ENCODE peak calls at places on chromosomes 11 and 22, in ten cellular contexts. R is WTC11, L is brain microvascular endothelial cell, I is tibial artery, Q is lower lobe of right lung, N is colonic mucosa, J is bronchial epithelial cell, O is psoas muscle, U is Caco-2, C is tibial nerve. P is an unnamed sample.
A peak's percentile ranks its signal among the peaks of the same experiment; 100 is the strongest.

GRCh38 chr11:70699294-70700221 is 301.2 kb downstream of the CTTN start:
- DNase-seq in R (peak; percentile 59), L (no peak), I (no peak), Q (no peak), N (no peak), J (no peak), O (peak; percentile 26), U (no peak), C (no peak), P (peak; percentile 2)

GRCh38 chr11:121557348-121557747 is 104.6 kb upstream of the SORL1-AS1 start:
- DNase-seq in R (no peak), L (no peak), I (no peak), Q (no peak), N (no peak), J (no peak), O (no peak), U (no peak), C (no peak), P (peak; percentile 89)

GRCh38 chr22:49100316-49100715 is 727.4 kb downstream of the BRD1 start:
- DNase-seq in R (no peak), L (no peak), I (peak; percentile 47), Q (no peak), N (no peak), J (no peak), O (no peak), U (no peak), C (no peak), P (no peak)

GRCh38 chr11:10540546-10540914 is 457 bp downstream of the RNF141 start:
- DNase-seq in R (peak; percentile 43), L (peak; percentile 13), I (no peak), Q (no peak), N (peak; percentile 63), J (peak; percentile 32), O (no peak), U (peak; percentile 59), C (peak; percentile 17), P (no peak)

GRCh38 chr11:77090373-77091111 is 12.1 kb upstream of the OMP start:
- DNase-seq in R (no peak), L (no peak), I (peak; percentile 60), Q (peak; percentile 37), N (peak; percentile 74), J (no peak), O (peak; percentile 49), U (no peak), C (no peak), P (no peak)

GRCh38 chr11:64655901-64656601 is 65.0 kb downstream of the SLC22A12 start:
- DNase-seq in R (no peak), L (no peak), I (no peak), Q (no peak), N (no peak), J (peak; percentile 18), O (no peak), U (no peak), C (no peak), P (no peak)

GRCh38 chr22:45497746-45498145 is 4.9 kb upstream of the FBLN1 start:
- DNase-seq in R (no peak), L (no peak), I (peak; percentile 20), Q (no peak), N (no peak), J (no peak), O (no peak), U (no peak), C (no peak), P (no peak)

GRCh38 chr11:110317516-110317932 is 21.1 kb upstream of the RDX start:
- DNase-seq in R (no peak), L (peak; percentile 56), I (no peak), Q (no peak), N (no peak), J (peak; percentile 49), O (no peak), U (no peak), C (no peak), P (no peak)

GRCh38 chr11:97739892-97740782 is 1280.6 kb upstream of the CNTN5 start:
- DNase-seq in R (no peak), L (no peak), I (no peak), Q (no peak), N (no peak), J (peak; percentile 62), O (no peak), U (no peak), C (no peak), P (no peak)

GRCh38 chr11:76696756-76697155 is 26.2 kb upstream of the LRRC32 start:
- DNase-seq in R (no peak), L (no peak), I (no peak), Q (no peak), N (no peak), J (no peak), O (no peak), U (no peak), C (no peak), P (no peak)

GRCh38 chr11:27390318-27390958 is 27.4 kb upstream of the CCDC34 start:
- DNase-seq in R (no peak), L (no peak), I (no peak), Q (no peak), N (no peak), J (no peak), O (no peak), U (no peak), C (no peak), P (no peak)
- TF ChIP-seq CTCF in R (no peak), L (no peak), I (no peak), Q (no peak), N (no peak), J (no peak), O (no peak), U (no peak), C (no peak), P (no peak)

DNA sequence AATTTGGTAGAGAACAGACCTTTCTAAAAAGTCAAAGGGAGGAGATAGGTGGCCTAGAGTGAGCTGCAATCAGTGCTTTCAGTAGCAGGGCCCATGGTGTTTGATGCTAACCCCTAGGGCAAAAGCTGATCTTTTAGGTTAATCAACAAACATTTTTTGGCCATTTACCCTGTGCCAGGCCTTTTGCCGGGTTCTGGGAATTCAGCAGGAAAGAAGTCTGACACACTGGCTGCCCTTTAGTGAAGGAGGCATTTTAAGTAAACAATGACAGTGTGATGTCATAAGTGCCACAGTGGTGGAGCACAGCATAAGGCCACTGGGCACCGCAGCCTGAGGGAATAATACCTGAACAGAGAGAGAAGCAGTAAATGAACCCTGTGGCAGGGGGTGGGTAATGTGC is 29.0 kb downstream of the C22orf31 start:
- DNase-seq in R (no peak), L (no peak), I (no peak), Q (no peak), N (no peak), J (peak; percentile 22), O (no peak), U (no peak), C (no peak), P (no peak)
- TF ChIP-seq CTCF in R (no peak), L (no peak), I (no peak), Q (no peak), N (no peak), J (no peak), O (no peak), U (no peak), C (no peak), P (no peak)

GRCh38 chr11:94740975-94741707 is 27.0 kb upstream of the AMOTL1 start:
- DNase-seq in R (peak; percentile 27), L (peak; percentile 44), I (peak; percentile 66), Q (peak; percentile 50), N (no peak), J (peak; percentile 77), O (peak; percentile 70), U (peak; percentile 69), C (no peak), P (peak; percentile 4)
- TF ChIP-seq CTCF in R (peak; percentile 33), L (peak; percentile 71), I (peak; percentile 57), Q (peak; percentile 50), N (peak; percentile 21), J (peak; percentile 52), O (peak; percentile 54), U (peak; percentile 64), C (peak; percentile 42), P (no peak)

GRCh38 chr22:30219668-30220278 is 26.8 kb downstream of the LIF start:
- DNase-seq in R (no peak), L (no peak), I (no peak), Q (no peak), N (no peak), J (no peak), O (no peak), U (no peak), C (no peak), P (no peak)

GRCh38 chr22:30222321-30222720 is 24.2 kb downstream of the LIF start:
- DNase-seq in R (no peak), L (no peak), I (no peak), Q (no peak), N (no peak), J (no peak), O (no peak), U (no peak), C (no peak), P (no peak)

GRCh38 chr22:30223303-30223702 is 23.3 kb downstream of the LIF start:
- DNase-seq in R (no peak), L (no peak), I (no peak), Q (no peak), N (no peak), J (no peak), O (no peak), U (no peak), C (no peak), P (no peak)

GRCh38 chr22:30220338-30221009 is 26.1 kb downstream of the LIF start:
- DNase-seq in R (no peak), L (no peak), I (no peak), Q (no peak), N (no peak), J (no peak), O (no peak), U (no peak), C (no peak), P (no peak)

DNA sequence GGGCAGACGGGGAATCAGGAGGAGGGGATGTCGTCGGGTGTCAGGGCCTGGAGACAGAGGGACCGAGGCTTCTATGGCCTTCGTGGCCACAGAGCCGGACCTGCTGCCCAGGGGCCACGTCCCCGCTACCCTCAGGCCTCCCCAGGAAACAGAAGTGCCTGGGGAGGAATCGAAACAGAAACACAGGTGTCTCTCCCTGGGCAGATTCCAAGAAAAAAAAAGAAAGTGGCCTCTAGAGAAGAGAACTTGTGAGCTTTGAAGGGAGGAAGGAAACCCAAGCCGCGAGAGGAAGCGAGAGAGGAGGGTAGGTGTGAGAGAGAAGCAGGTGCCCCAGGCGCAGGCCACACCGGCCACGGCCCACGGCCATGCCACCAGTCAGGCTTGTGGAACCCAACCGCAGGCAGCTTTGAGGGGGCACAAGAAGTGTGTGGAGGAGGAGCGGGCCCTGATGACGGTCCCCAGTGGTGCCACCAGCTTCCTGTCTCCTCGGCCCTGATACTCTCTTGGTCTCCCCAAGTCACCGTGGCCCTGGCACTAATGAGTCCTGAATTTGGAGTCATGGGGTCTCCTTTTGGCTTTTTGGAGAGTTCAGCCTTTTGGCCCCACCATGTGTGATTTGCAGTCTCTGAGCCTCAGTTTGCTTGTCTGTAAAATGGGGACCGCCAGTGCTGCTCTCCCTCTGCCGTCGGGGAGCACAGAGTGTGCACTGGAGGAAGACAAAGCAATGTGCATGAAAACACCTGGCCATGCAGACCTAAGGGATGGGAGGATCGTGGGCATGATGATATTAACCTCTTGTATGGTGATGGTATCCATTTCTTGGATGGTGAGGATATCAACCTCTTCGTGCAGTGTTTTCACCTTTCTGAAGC is 25.2 kb downstream of the LIF start:
- DNase-seq in R (no peak), L (no peak), I (no peak), Q (no peak), N (no peak), J (no peak), O (no peak), U (no peak), C (no peak), P (peak; percentile 67)
- TF ChIP-seq CTCF in R (no peak), L (no peak), I (no peak), Q (no peak), N (no peak), J (no peak), O (no peak), U (no peak), C (no peak), P (no peak)

P was measured in GM12865.